ENCODE peak calls at places on chromosomes 3 and 15, in nine cellular contexts. N is H9; S is CD4-positive, alpha-beta T cell; D is mesothelial cell of epicardium; T is foreskin keratinocyte; U is activated CD8-positive, alpha-beta T cell treated with anti-CD3 and anti-CD28 coated beads for 36 hours; H is neural progenitor cell; R is GM06990; M is CD14-positive monocyte. W is an unnamed sample.

GRCh38 chr3:98003306-98003969 is 31.2 kb upstream of the RIOX2 start:
- DNase-seq in N (no peak), S (no peak), D (no peak), T (no peak), U (no peak), H (no peak), R (no peak), M (no peak), W (no peak)

GRCh38 chr3:99974989-99975388 is 139.3 kb downstream of the FILIP1L start:
- DNase-seq in N (no peak), S (no peak), D (no peak), T (peak; percentile 26), U (no peak), H (no peak), R (no peak), M (no peak), W (no peak)

GRCh38 chr15:38130739-38131498 is 121.7 kb upstream of the SPRED1 start:
- DNase-seq in N (no peak), S (no peak), D (peak; percentile 58), T (peak; percentile 90), U (no peak), H (peak; percentile 61), R (peak; percentile 52), M (peak; percentile 78), W (no peak)

GRCh38 chr3:10549617-10550228 is 44.3 kb upstream of the ATP2B2 start:
- DNase-seq in N (peak; percentile 3), S (no peak), D (no peak), T (no peak), U (no peak), H (no peak), R (no peak), M (no peak), W (no peak)

GRCh38 chr15:76809704-76810103 is 95.4 kb downstream of the SCAPER start:
- DNase-seq in N (no peak), S (no peak), D (no peak), T (no peak), U (no peak), H (no peak), R (no peak), M (no peak), W (no peak)

GRCh38 chr3:17979911-17980310 is 237.5 kb upstream of the TBC1D5 start:
- DNase-seq in N (no peak), S (no peak), D (no peak), T (no peak), U (no peak), H (no peak), R (no peak), M (no peak), W (no peak)

GRCh38 chr3:27633224-27633545 is 88.9 kb downstream of the EOMES start:
- DNase-seq in N (no peak), S (no peak), D (no peak), T (no peak), U (no peak), H (no peak), R (no peak), M (peak; percentile 48), W (no peak)

GRCh38 chr15:67731112-67731761 is 94.1 kb upstream of the SKOR1 start:
- DNase-seq in N (no peak), S (no peak), D (no peak), T (peak; percentile 78), U (no peak), H (peak; percentile 15), R (no peak), M (no peak), W (no peak)

GRCh38 chr3:182180646-182181385 is 469.1 kb downstream of the SOX2 start:
- DNase-seq in N (no peak), S (no peak), D (no peak), T (no peak), U (no peak), H (peak; percentile 33), R (no peak), M (no peak), W (no peak)

GRCh38 chr15:62771234-62771633 is 271.3 kb upstream of the TPM1 start:
- DNase-seq in N (no peak), S (no peak), D (no peak), T (no peak), U (no peak), H (no peak), R (no peak), M (no peak), W (no peak)

GRCh38 chr3:152430223-152431002 is 161.7 kb downstream of the MBNL1 start:
- DNase-seq in N (no peak), S (no peak), D (no peak), T (no peak), U (no peak), H (peak; percentile 10), R (no peak), M (no peak), W (no peak)

GRCh38 chr3:87191641-87192040 is 35.5 kb upstream of the CHMP2B start:
- DNase-seq in N (no peak), S (no peak), D (no peak), T (no peak), U (no peak), H (no peak), R (no peak), M (no peak), W (no peak)

GRCh38 chr3:183254816-183255730 is 2.0 kb downstream of the B3GNT5 start:
- DNase-seq in N (no peak), S (no peak), D (no peak), T (peak; percentile 56), U (peak; percentile 25), H (peak; percentile 29), R (no peak), M (no peak), W (no peak)

DNA sequence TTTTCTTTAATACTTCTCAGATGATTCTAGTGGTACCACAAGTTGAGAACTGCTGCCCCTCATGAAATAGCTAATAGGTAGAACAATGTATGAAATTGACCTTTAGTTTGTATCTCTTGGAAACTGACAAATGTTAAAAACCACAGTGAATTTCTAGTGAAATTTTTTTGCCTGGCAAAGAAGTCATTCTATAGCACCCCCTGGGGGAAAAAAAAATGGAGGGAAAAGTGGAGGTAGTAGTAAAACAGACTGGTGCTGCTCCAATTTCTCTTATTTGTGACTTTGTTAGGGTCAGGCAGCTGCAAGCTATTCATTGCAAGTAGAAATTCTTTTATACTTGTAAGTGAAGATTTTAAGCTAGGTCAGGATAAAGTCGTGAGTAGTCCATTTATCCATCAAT is 605.0 kb downstream of the NLGN1 start:
- DNase-seq in N (no peak), S (no peak), D (no peak), T (no peak), U (no peak), H (no peak), R (no peak), M (no peak), W (no peak)
- TF ChIP-seq CTCF in N (peak; percentile 57), S (no peak), D (no peak), T (peak; percentile 51), U (no peak), H (peak; percentile 42), R (no peak), M (no peak), W (peak; percentile 40)

DNA sequence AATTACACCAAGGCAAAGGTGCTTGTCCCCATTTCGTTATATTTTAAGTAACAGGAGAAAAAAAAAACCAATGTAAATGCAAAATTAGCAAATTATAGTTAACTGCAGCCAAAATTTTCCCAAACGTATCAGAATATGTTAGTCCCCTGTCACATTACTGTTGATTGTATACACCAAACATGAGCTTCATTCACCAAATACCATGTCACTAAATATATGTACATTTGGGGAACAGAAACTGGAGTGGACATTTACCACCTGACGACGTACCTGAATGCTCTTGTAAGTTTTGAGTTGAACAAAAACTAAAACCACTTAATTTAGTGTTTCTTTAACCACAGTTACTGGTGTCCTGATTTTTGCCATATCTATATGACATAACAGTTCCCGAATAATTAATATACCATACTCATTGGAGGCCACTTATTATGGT is 3.3 kb upstream of the FOXP1 start:
- DNase-seq in N (no peak), S (no peak), D (no peak), T (no peak), U (no peak), H (no peak), R (no peak), M (no peak), W (no peak)
- TF ChIP-seq CTCF in N (no peak), S (peak; percentile 44), D (no peak), T (no peak), U (peak; percentile 29), H (no peak), R (no peak), M (peak; percentile 58), W (no peak)

DNA sequence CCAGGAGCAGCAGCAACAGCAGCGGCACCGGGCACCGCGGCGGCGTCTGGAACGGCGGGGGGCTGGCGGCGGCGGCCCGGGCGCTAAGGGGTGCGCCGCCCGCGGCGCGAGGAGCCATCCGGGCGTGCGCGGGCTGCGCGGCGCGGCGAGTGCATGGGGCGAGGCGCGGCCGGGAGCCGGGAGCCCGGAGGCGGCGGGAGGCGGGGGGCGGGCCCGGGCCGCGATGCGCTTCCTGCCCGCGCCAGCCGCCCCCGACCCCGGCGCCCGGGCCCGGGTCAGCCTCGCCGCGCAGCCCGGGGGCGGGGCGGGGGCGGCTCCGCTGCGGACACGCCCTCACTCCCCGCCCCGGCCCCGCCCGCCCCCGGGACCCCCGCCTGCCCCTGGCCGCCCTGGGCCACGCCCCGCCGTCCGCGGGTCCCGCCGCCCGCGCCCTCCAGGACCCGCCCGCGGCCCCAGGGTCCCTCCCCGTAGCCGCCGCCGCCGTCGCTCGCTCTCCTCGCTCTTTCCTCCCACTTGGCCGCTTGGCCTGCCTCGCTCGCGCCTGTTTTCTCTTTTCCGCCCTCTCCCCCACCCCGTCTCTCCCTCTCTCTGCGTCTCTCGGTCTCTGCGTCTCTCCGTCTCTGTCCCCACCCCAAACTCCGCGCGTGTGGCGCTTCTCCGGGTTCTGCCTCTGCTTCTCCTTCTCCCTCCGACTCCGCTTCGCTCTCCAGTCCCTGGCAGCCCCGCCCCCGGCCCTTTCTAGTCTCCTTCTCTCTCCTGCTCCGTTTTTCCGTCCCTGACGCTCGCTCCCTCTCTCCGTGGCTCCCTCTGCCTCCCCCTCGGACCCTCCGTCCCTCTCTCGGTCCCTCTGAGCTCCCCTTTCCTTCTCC is at the start of gene PLXND1:
- DNase-seq in N (peak; percentile 77), S (peak; percentile 51), D (peak; percentile 54), T (peak; percentile 28), U (peak; percentile 45), H (peak; percentile 90), R (no peak), M (no peak), W (peak; percentile 35)
- TF ChIP-seq CTCF in N (no peak), S (no peak), D (no peak), T (no peak), U (no peak), H (no peak), R (no peak), M (no peak), W (no peak)

DNA sequence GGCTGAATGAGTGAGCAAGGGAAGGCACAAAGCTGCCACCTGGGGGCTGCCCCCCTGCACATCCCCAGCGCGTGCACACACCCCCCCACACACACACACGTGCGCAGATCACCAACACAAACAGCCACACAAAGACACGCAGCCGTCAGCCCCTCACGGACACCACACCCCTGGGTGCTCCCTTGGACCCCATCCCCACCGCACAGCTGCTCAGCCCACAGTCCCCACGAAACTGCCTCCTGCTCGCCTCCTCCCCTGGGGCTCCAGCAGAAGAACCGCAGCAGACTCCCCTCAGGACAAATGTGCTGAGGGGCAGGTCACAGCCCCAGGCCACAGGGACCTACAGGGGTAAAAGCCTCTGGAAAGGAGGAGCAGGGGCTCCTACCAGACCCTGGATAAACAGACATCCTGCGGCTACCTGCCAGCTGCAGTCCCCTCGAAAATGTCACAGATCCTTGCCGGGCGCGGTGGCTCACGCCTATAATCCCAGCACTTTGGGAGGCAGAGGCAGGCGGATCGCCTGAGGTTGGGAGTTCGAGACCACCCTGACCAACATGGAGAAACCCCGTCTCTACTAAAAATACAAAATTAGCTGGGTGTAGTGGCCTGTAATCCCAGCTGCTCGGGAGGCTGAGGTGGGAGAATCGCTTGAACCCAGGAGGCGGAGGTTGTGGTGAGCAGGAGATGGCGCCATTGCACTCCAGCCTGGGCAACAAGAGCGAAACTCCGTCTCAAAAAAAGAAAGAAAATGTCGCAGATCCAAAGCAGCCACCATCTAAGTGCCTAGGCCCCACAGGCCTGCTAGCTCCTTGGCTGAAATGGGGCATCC is 6.5 kb downstream of the TWF2 start:
- DNase-seq in N (peak; percentile 36), S (no peak), D (no peak), T (no peak), U (peak; percentile 62), H (peak; percentile 38), R (no peak), M (no peak), W (no peak)
- TF ChIP-seq CTCF in N (peak; percentile 64), S (peak; percentile 36), D (no peak), T (peak; percentile 51), U (peak; percentile 24), H (peak; percentile 54), R (no peak), M (peak; percentile 34), W (peak; percentile 21)

W was measured in progenitor cell of endocrine pancreas.